ENCODE peak calls at places on chromosomes 3 and 15, in eight cellular contexts. One of them, this sample, is unnamed. For H3K27me3 and H3K9me3, the result is how much of the 10 kb centered on the place peaks cover.

GRCh38 chr3:50319872-50320625 is 2.5 kb downstream of the HYAL2 start:
- DNase-seq in K562: no peak
- DNase-seq in upper lobe of right lung: no peak
- DNase-seq in CD8-positive, alpha-beta T cell: no peak
- DNase-seq in uterus: peak
- DNase-seq in GM12878: no peak
- DNase-seq in mesenchymal stem cell: no peak
- DNase-seq in neural progenitor cell: no peak
- DNase-seq in this sample: no peak

GRCh38 chr3:53708001-53708621 is 138.1 kb downstream of the CHDH start:
- DNase-seq in K562: no peak
- DNase-seq in upper lobe of right lung: peak
- DNase-seq in CD8-positive, alpha-beta T cell: no peak
- DNase-seq in uterus: no peak
- DNase-seq in GM12878: no peak
- DNase-seq in mesenchymal stem cell: no peak
- DNase-seq in neural progenitor cell: no peak
- DNase-seq in this sample: no peak

GRCh38 chr15:86489992-86490391 is 410.3 kb downstream of the AGBL1 start:
- DNase-seq in K562: no peak
- DNase-seq in upper lobe of right lung: no peak
- DNase-seq in CD8-positive, alpha-beta T cell: no peak
- DNase-seq in uterus: no peak
- DNase-seq in GM12878: no peak
- DNase-seq in mesenchymal stem cell: no peak
- DNase-seq in neural progenitor cell: no peak
- DNase-seq in this sample: no peak

GRCh38 chr3:11566916-11567315 is 76.8 kb downstream of the VGLL4 start:
- DNase-seq in K562: peak
- DNase-seq in upper lobe of right lung: no peak
- DNase-seq in CD8-positive, alpha-beta T cell: no peak
- DNase-seq in uterus: no peak
- DNase-seq in GM12878: no peak
- DNase-seq in mesenchymal stem cell: no peak
- DNase-seq in neural progenitor cell: peak
- DNase-seq in this sample: no peak

GRCh38 chr3:34544136-34544535 is 745.7 kb downstream of the PDCD6IP start:
- DNase-seq in K562: no peak
- DNase-seq in upper lobe of right lung: no peak
- DNase-seq in CD8-positive, alpha-beta T cell: no peak
- DNase-seq in uterus: no peak
- DNase-seq in GM12878: no peak
- DNase-seq in mesenchymal stem cell: no peak
- DNase-seq in neural progenitor cell: no peak
- DNase-seq in this sample: no peak

GRCh38 chr3:52121459-52121795 is 32.8 kb downstream of the POC1A start:
- DNase-seq in K562: no peak
- DNase-seq in upper lobe of right lung: no peak
- DNase-seq in CD8-positive, alpha-beta T cell: no peak
- DNase-seq in uterus: no peak
- DNase-seq in GM12878: no peak
- DNase-seq in mesenchymal stem cell: no peak
- DNase-seq in neural progenitor cell: no peak
- DNase-seq in this sample: no peak

GRCh38 chr3:45628746-45629145 is 34.2 kb downstream of the LIMD1 start:
- DNase-seq in K562: no peak
- DNase-seq in upper lobe of right lung: no peak
- DNase-seq in CD8-positive, alpha-beta T cell: no peak
- DNase-seq in uterus: no peak
- DNase-seq in GM12878: no peak
- DNase-seq in mesenchymal stem cell: peak
- DNase-seq in neural progenitor cell: no peak
- DNase-seq in this sample: no peak

GRCh38 chr15:24761704-24762302 is 86.2 kb downstream of the NPAP1 start:
- DNase-seq in K562: no peak
- DNase-seq in upper lobe of right lung: no peak
- DNase-seq in CD8-positive, alpha-beta T cell: no peak
- DNase-seq in uterus: no peak
- DNase-seq in GM12878: no peak
- DNase-seq in mesenchymal stem cell: peak
- DNase-seq in neural progenitor cell: no peak
- DNase-seq in this sample: no peak

GRCh38 chr3:132079150-132079549 is 44.3 kb upstream of the CPNE4 start:
- DNase-seq in K562: no peak
- DNase-seq in upper lobe of right lung: no peak
- DNase-seq in CD8-positive, alpha-beta T cell: no peak
- DNase-seq in uterus: no peak
- DNase-seq in GM12878: no peak
- DNase-seq in mesenchymal stem cell: no peak
- DNase-seq in neural progenitor cell: no peak
- DNase-seq in this sample: no peak

GRCh38 chr3:177603137-177603603 is 405.9 kb upstream of the TBL1XR1 start:
- DNase-seq in K562: no peak
- DNase-seq in upper lobe of right lung: no peak
- DNase-seq in CD8-positive, alpha-beta T cell: no peak
- DNase-seq in uterus: no peak
- DNase-seq in GM12878: no peak
- DNase-seq in mesenchymal stem cell: peak
- DNase-seq in neural progenitor cell: no peak
- DNase-seq in this sample: no peak

GRCh38 chr3:47057212-47057671 is 77.8 kb downstream of the NBEAL2 start:
- DNase-seq in K562: no peak
- DNase-seq in upper lobe of right lung: no peak
- DNase-seq in CD8-positive, alpha-beta T cell: no peak
- DNase-seq in uterus: no peak
- DNase-seq in GM12878: no peak
- DNase-seq in mesenchymal stem cell: no peak
- DNase-seq in neural progenitor cell: no peak
- DNase-seq in this sample: peak

GRCh38 chr3:21330293-21330692 is 420.7 kb downstream of the ZNF385D start:
- DNase-seq in K562: no peak
- DNase-seq in upper lobe of right lung: no peak
- DNase-seq in CD8-positive, alpha-beta T cell: no peak
- DNase-seq in uterus: no peak
- DNase-seq in GM12878: peak
- DNase-seq in mesenchymal stem cell: no peak
- DNase-seq in neural progenitor cell: no peak
- DNase-seq in this sample: no peak

GRCh38 chr3:82133070-82133606 is 371.7 kb upstream of the GBE1 start:
- DNase-seq in K562: peak
- DNase-seq in upper lobe of right lung: no peak
- DNase-seq in CD8-positive, alpha-beta T cell: no peak
- DNase-seq in uterus: peak
- DNase-seq in GM12878: peak
- DNase-seq in mesenchymal stem cell: peak
- DNase-seq in neural progenitor cell: peak
- DNase-seq in this sample: peak

GRCh38 chr3:61944736-61945135 is 383.4 kb downstream of the PTPRG start:
- DNase-seq in K562: no peak
- DNase-seq in upper lobe of right lung: no peak
- DNase-seq in CD8-positive, alpha-beta T cell: no peak
- DNase-seq in uterus: no peak
- DNase-seq in GM12878: no peak
- DNase-seq in mesenchymal stem cell: no peak
- DNase-seq in neural progenitor cell: no peak
- DNase-seq in this sample: no peak

GRCh38 chr15:101433396-101433795 is 56.1 kb downstream of the PCSK6 start:
- DNase-seq in K562: no peak
- DNase-seq in upper lobe of right lung: no peak
- DNase-seq in CD8-positive, alpha-beta T cell: no peak
- DNase-seq in uterus: no peak
- DNase-seq in GM12878: no peak
- DNase-seq in mesenchymal stem cell: no peak
- DNase-seq in neural progenitor cell: no peak
- DNase-seq in this sample: no peak
- H3K27me3 ChIP-seq in K562: under half
- H3K27me3 ChIP-seq in upper lobe of right lung: under half
- H3K27me3 ChIP-seq in CD8-positive, alpha-beta T cell: under half
- H3K27me3 ChIP-seq in uterus: under half
- H3K27me3 ChIP-seq in GM12878: under half
- H3K27me3 ChIP-seq in mesenchymal stem cell: under half
- H3K27me3 ChIP-seq in neural progenitor cell: under half
- H3K27me3 ChIP-seq in this sample: under half

DNA sequence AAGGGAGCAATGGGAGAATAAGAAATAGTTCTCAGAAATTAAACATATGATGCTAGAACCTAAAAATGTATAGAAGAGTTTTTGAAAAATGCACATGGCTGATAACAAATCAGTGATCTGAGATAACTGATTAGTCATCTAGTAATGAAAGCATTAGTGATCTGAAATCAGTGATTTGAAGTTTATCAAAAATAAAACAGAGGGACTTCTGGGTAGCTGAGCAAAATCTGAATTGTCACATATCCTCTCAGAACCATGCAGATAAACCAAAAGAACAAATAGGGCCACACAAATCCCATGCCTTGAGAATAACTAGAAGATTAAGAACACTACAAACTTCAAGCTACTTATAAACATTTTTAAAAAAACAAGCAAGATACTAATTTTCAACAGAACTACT is 71.5 kb downstream of the MCF2L2 start:
- DNase-seq in K562: no peak
- DNase-seq in upper lobe of right lung: no peak
- DNase-seq in CD8-positive, alpha-beta T cell: no peak
- DNase-seq in uterus: no peak
- DNase-seq in GM12878: no peak
- DNase-seq in mesenchymal stem cell: no peak
- DNase-seq in neural progenitor cell: no peak
- DNase-seq in this sample: no peak
- H3K27ac ChIP-seq in K562: peak
- H3K27ac ChIP-seq in upper lobe of right lung: no peak
- H3K27ac ChIP-seq in CD8-positive, alpha-beta T cell: no peak
- H3K27ac ChIP-seq in uterus: no peak
- H3K27ac ChIP-seq in GM12878: no peak
- H3K27ac ChIP-seq in mesenchymal stem cell: no peak
- H3K27ac ChIP-seq in neural progenitor cell: no peak
- H3K27ac ChIP-seq in this sample: no peak

GRCh38 chr3:13902648-13903238 is 22.9 kb upstream of the WNT7A start:
- DNase-seq in K562: no peak
- DNase-seq in upper lobe of right lung: no peak
- DNase-seq in CD8-positive, alpha-beta T cell: no peak
- DNase-seq in uterus: no peak
- DNase-seq in GM12878: no peak
- DNase-seq in mesenchymal stem cell: no peak
- DNase-seq in neural progenitor cell: no peak
- DNase-seq in this sample: no peak

GRCh38 chr3:13896473-13897154 is 16.7 kb upstream of the WNT7A start:
- DNase-seq in K562: peak
- DNase-seq in upper lobe of right lung: no peak
- DNase-seq in CD8-positive, alpha-beta T cell: no peak
- DNase-seq in uterus: peak
- DNase-seq in GM12878: peak
- DNase-seq in mesenchymal stem cell: peak
- DNase-seq in neural progenitor cell: peak
- DNase-seq in this sample: peak

GRCh38 chr3:13901935-13902584 is 22.2 kb upstream of the WNT7A start:
- DNase-seq in K562: no peak
- DNase-seq in upper lobe of right lung: no peak
- DNase-seq in CD8-positive, alpha-beta T cell: no peak
- DNase-seq in uterus: no peak
- DNase-seq in GM12878: no peak
- DNase-seq in mesenchymal stem cell: no peak
- DNase-seq in neural progenitor cell: no peak
- DNase-seq in this sample: no peak
- H3K9me3 ChIP-seq in K562: under half
- H3K9me3 ChIP-seq in upper lobe of right lung: under half
- H3K9me3 ChIP-seq in CD8-positive, alpha-beta T cell: under half
- H3K9me3 ChIP-seq in uterus: under half
- H3K9me3 ChIP-seq in GM12878: under half
- H3K9me3 ChIP-seq in mesenchymal stem cell: half or more
- H3K9me3 ChIP-seq in neural progenitor cell: under half
- H3K9me3 ChIP-seq in this sample: half or more

GRCh38 chr15:96360581-96361308 is 30.2 kb downstream of the NR2F2 start:
- DNase-seq in K562: no peak
- DNase-seq in upper lobe of right lung: no peak
- DNase-seq in CD8-positive, alpha-beta T cell: no peak
- DNase-seq in uterus: peak
- DNase-seq in GM12878: no peak
- DNase-seq in mesenchymal stem cell: peak
- DNase-seq in neural progenitor cell: peak
- DNase-seq in this sample: no peak

GRCh38 chr15:96359371-96359771 is 28.9 kb downstream of the NR2F2 start:
- DNase-seq in K562: no peak
- DNase-seq in upper lobe of right lung: no peak
- DNase-seq in CD8-positive, alpha-beta T cell: no peak
- DNase-seq in uterus: no peak
- DNase-seq in GM12878: no peak
- DNase-seq in mesenchymal stem cell: peak
- DNase-seq in neural progenitor cell: peak
- DNase-seq in this sample: no peak

GRCh38 chr15:96359772-96360498 is 29.4 kb downstream of the NR2F2 start:
- DNase-seq in K562: no peak
- DNase-seq in upper lobe of right lung: peak
- DNase-seq in CD8-positive, alpha-beta T cell: no peak
- DNase-seq in uterus: peak
- DNase-seq in GM12878: no peak
- DNase-seq in mesenchymal stem cell: peak
- DNase-seq in neural progenitor cell: peak
- DNase-seq in this sample: no peak

GRCh38 chr15:96358006-96358794 is 27.7 kb downstream of the NR2F2 start:
- DNase-seq in K562: no peak
- DNase-seq in upper lobe of right lung: no peak
- DNase-seq in CD8-positive, alpha-beta T cell: no peak
- DNase-seq in uterus: no peak
- DNase-seq in GM12878: no peak
- DNase-seq in mesenchymal stem cell: no peak
- DNase-seq in neural progenitor cell: peak
- DNase-seq in this sample: no peak

GRCh38 chr15:96358795-96359190 is 28.3 kb downstream of the NR2F2 start:
- DNase-seq in K562: no peak
- DNase-seq in upper lobe of right lung: no peak
- DNase-seq in CD8-positive, alpha-beta T cell: no peak
- DNase-seq in uterus: no peak
- DNase-seq in GM12878: no peak
- DNase-seq in mesenchymal stem cell: no peak
- DNase-seq in neural progenitor cell: no peak
- DNase-seq in this sample: no peak
- H3K27me3 ChIP-seq in K562: under half
- H3K27me3 ChIP-seq in upper lobe of right lung: half or more
- H3K27me3 ChIP-seq in CD8-positive, alpha-beta T cell: half or more
- H3K27me3 ChIP-seq in uterus: under half
- H3K27me3 ChIP-seq in GM12878: under half
- H3K27me3 ChIP-seq in mesenchymal stem cell: under half
- H3K27me3 ChIP-seq in neural progenitor cell: half or more
- H3K27me3 ChIP-seq in this sample: half or more